ENCODE peak calls at places on chromosomes 5 and 9, in six cellular contexts. One of them, this sample, is unnamed.

GRCh38 chr5:16411741-16412455 is 53.7 kb downstream of the ZNF622 start:
- DNase-seq in A172: peak
- DNase-seq in foreskin fibroblast: peak
- DNase-seq in DMS153: peak
- DNase-seq in activated CD4-positive, alpha-beta T cell treated with anti-CD3 and anti-CD28 coated beads, Interleukin-2, amount 50 U/mL, for 1 hour: no peak
- DNase-seq in NCI-H2171: no peak
- DNase-seq in this sample: no peak

GRCh38 chr9:71916834-71917534 is 5.5 kb downstream of the C9orf85 start:
- DNase-seq in A172: no peak
- DNase-seq in foreskin fibroblast: no peak
- DNase-seq in DMS153: no peak
- DNase-seq in activated CD4-positive, alpha-beta T cell treated with anti-CD3 and anti-CD28 coated beads, Interleukin-2, amount 50 U/mL, for 1 hour: no peak
- DNase-seq in NCI-H2171: no peak
- DNase-seq in this sample: no peak

GRCh38 chr9:31210982-31211570 is 1173.4 kb upstream of the ACO1 start:
- DNase-seq in A172: peak
- DNase-seq in foreskin fibroblast: no peak
- DNase-seq in DMS153: no peak
- DNase-seq in activated CD4-positive, alpha-beta T cell treated with anti-CD3 and anti-CD28 coated beads, Interleukin-2, amount 50 U/mL, for 1 hour: no peak
- DNase-seq in NCI-H2171: no peak
- DNase-seq in this sample: no peak

GRCh38 chr5:150053231-150053626 is 33.1 kb downstream of the CSF1R start:
- DNase-seq in A172: peak
- DNase-seq in foreskin fibroblast: peak
- DNase-seq in DMS153: no peak
- DNase-seq in activated CD4-positive, alpha-beta T cell treated with anti-CD3 and anti-CD28 coated beads, Interleukin-2, amount 50 U/mL, for 1 hour: no peak
- DNase-seq in NCI-H2171: no peak
- DNase-seq in this sample: no peak

GRCh38 chr9:18060304-18060934 is 413.5 kb upstream of the ADAMTSL1 start:
- DNase-seq in A172: no peak
- DNase-seq in foreskin fibroblast: no peak
- DNase-seq in DMS153: no peak
- DNase-seq in activated CD4-positive, alpha-beta T cell treated with anti-CD3 and anti-CD28 coated beads, Interleukin-2, amount 50 U/mL, for 1 hour: no peak
- DNase-seq in NCI-H2171: no peak
- DNase-seq in this sample: no peak

GRCh38 chr5:395156-395920 is 47.6 kb upstream of the EXOC3 start:
- DNase-seq in A172: peak
- DNase-seq in foreskin fibroblast: peak
- DNase-seq in DMS153: no peak
- DNase-seq in activated CD4-positive, alpha-beta T cell treated with anti-CD3 and anti-CD28 coated beads, Interleukin-2, amount 50 U/mL, for 1 hour: no peak
- DNase-seq in NCI-H2171: no peak
- DNase-seq in this sample: no peak

GRCh38 chr5:132781029-132781428 is 4.0 kb upstream of the SEPTIN8 start:
- DNase-seq in A172: no peak
- DNase-seq in foreskin fibroblast: no peak
- DNase-seq in DMS153: no peak
- DNase-seq in activated CD4-positive, alpha-beta T cell treated with anti-CD3 and anti-CD28 coated beads, Interleukin-2, amount 50 U/mL, for 1 hour: no peak
- DNase-seq in NCI-H2171: no peak
- DNase-seq in this sample: no peak

GRCh38 chr5:61802456-61802855 is 470.4 kb downstream of the ZSWIM6 start:
- DNase-seq in A172: no peak
- DNase-seq in foreskin fibroblast: no peak
- DNase-seq in DMS153: no peak
- DNase-seq in activated CD4-positive, alpha-beta T cell treated with anti-CD3 and anti-CD28 coated beads, Interleukin-2, amount 50 U/mL, for 1 hour: no peak
- DNase-seq in NCI-H2171: peak
- DNase-seq in this sample: no peak

GRCh38 chr5:176447538-176447981 is 625 bp upstream of the FAF2 start:
- DNase-seq in A172: no peak
- DNase-seq in foreskin fibroblast: no peak
- DNase-seq in DMS153: no peak
- DNase-seq in activated CD4-positive, alpha-beta T cell treated with anti-CD3 and anti-CD28 coated beads, Interleukin-2, amount 50 U/mL, for 1 hour: no peak
- DNase-seq in NCI-H2171: peak
- DNase-seq in this sample: no peak

GRCh38 chr9:72453797-72454196 is 67.6 kb upstream of the TMC1 start:
- DNase-seq in A172: no peak
- DNase-seq in foreskin fibroblast: no peak
- DNase-seq in DMS153: no peak
- DNase-seq in activated CD4-positive, alpha-beta T cell treated with anti-CD3 and anti-CD28 coated beads, Interleukin-2, amount 50 U/mL, for 1 hour: no peak
- DNase-seq in NCI-H2171: no peak
- DNase-seq in this sample: no peak

GRCh38 chr5:130868186-130868821 is 296.8 kb downstream of the HINT1 start:
- DNase-seq in A172: no peak
- DNase-seq in foreskin fibroblast: no peak
- DNase-seq in DMS153: no peak
- DNase-seq in activated CD4-positive, alpha-beta T cell treated with anti-CD3 and anti-CD28 coated beads, Interleukin-2, amount 50 U/mL, for 1 hour: no peak
- DNase-seq in NCI-H2171: no peak
- DNase-seq in this sample: no peak

GRCh38 chr9:33861917-33862453 is 45.0 kb downstream of the UBE2R2 start:
- DNase-seq in A172: no peak
- DNase-seq in foreskin fibroblast: no peak
- DNase-seq in DMS153: no peak
- DNase-seq in activated CD4-positive, alpha-beta T cell treated with anti-CD3 and anti-CD28 coated beads, Interleukin-2, amount 50 U/mL, for 1 hour: no peak
- DNase-seq in NCI-H2171: no peak
- DNase-seq in this sample: no peak

GRCh38 chr5:43773032-43773830 is 170.3 kb downstream of the NNT start:
- DNase-seq in A172: peak
- DNase-seq in foreskin fibroblast: peak
- DNase-seq in DMS153: no peak
- DNase-seq in activated CD4-positive, alpha-beta T cell treated with anti-CD3 and anti-CD28 coated beads, Interleukin-2, amount 50 U/mL, for 1 hour: no peak
- DNase-seq in NCI-H2171: no peak
- DNase-seq in this sample: no peak

GRCh38 chr9:74949859-74950258 is 2.9 kb downstream of the C9orf40 start:
- DNase-seq in A172: no peak
- DNase-seq in foreskin fibroblast: no peak
- DNase-seq in DMS153: no peak
- DNase-seq in activated CD4-positive, alpha-beta T cell treated with anti-CD3 and anti-CD28 coated beads, Interleukin-2, amount 50 U/mL, for 1 hour: no peak
- DNase-seq in NCI-H2171: no peak
- DNase-seq in this sample: no peak

GRCh38 chr5:142952236-142952635 is 182.1 kb downstream of the ARHGAP26 start:
- DNase-seq in A172: no peak
- DNase-seq in foreskin fibroblast: no peak
- DNase-seq in DMS153: no peak
- DNase-seq in activated CD4-positive, alpha-beta T cell treated with anti-CD3 and anti-CD28 coated beads, Interleukin-2, amount 50 U/mL, for 1 hour: no peak
- DNase-seq in NCI-H2171: no peak
- DNase-seq in this sample: no peak

GRCh38 chr5:62720036-62720441 is 141.4 kb downstream of the LRRC70 start:
- DNase-seq in A172: peak
- DNase-seq in foreskin fibroblast: no peak
- DNase-seq in DMS153: peak
- DNase-seq in activated CD4-positive, alpha-beta T cell treated with anti-CD3 and anti-CD28 coated beads, Interleukin-2, amount 50 U/mL, for 1 hour: no peak
- DNase-seq in NCI-H2171: no peak
- DNase-seq in this sample: no peak

GRCh38 chr5:4348418-4348817 is 752.8 kb downstream of the IRX1 start:
- DNase-seq in A172: no peak
- DNase-seq in foreskin fibroblast: no peak
- DNase-seq in DMS153: no peak
- DNase-seq in activated CD4-positive, alpha-beta T cell treated with anti-CD3 and anti-CD28 coated beads, Interleukin-2, amount 50 U/mL, for 1 hour: no peak
- DNase-seq in NCI-H2171: no peak
- DNase-seq in this sample: no peak

GRCh38 chr9:20564650-20565049 is 57.6 kb downstream of the MLLT3 start:
- DNase-seq in A172: no peak
- DNase-seq in foreskin fibroblast: no peak
- DNase-seq in DMS153: no peak
- DNase-seq in activated CD4-positive, alpha-beta T cell treated with anti-CD3 and anti-CD28 coated beads, Interleukin-2, amount 50 U/mL, for 1 hour: no peak
- DNase-seq in NCI-H2171: no peak
- DNase-seq in this sample: no peak

GRCh38 chr9:111679199-111679598 is 17.8 kb downstream of the GNG10 start:
- DNase-seq in A172: no peak
- DNase-seq in foreskin fibroblast: no peak
- DNase-seq in DMS153: no peak
- DNase-seq in activated CD4-positive, alpha-beta T cell treated with anti-CD3 and anti-CD28 coated beads, Interleukin-2, amount 50 U/mL, for 1 hour: no peak
- DNase-seq in NCI-H2171: no peak
- DNase-seq in this sample: no peak

GRCh38 chr5:368162-369084 is 46.9 kb downstream of the AHRR start:
- DNase-seq in A172: no peak
- DNase-seq in foreskin fibroblast: peak
- DNase-seq in DMS153: no peak
- DNase-seq in activated CD4-positive, alpha-beta T cell treated with anti-CD3 and anti-CD28 coated beads, Interleukin-2, amount 50 U/mL, for 1 hour: no peak
- DNase-seq in NCI-H2171: no peak
- DNase-seq in this sample: no peak

GRCh38 chr5:142322747-142323479 is 1.9 kb downstream of the SPRY4 start:
- DNase-seq in A172: no peak
- DNase-seq in foreskin fibroblast: peak
- DNase-seq in DMS153: no peak
- DNase-seq in activated CD4-positive, alpha-beta T cell treated with anti-CD3 and anti-CD28 coated beads, Interleukin-2, amount 50 U/mL, for 1 hour: no peak
- DNase-seq in NCI-H2171: no peak
- DNase-seq in this sample: no peak

GRCh38 chr5:131709043-131709442 is 74.0 kb upstream of the RAPGEF6 start:
- DNase-seq in A172: no peak
- DNase-seq in foreskin fibroblast: no peak
- DNase-seq in DMS153: no peak
- DNase-seq in activated CD4-positive, alpha-beta T cell treated with anti-CD3 and anti-CD28 coated beads, Interleukin-2, amount 50 U/mL, for 1 hour: no peak
- DNase-seq in NCI-H2171: no peak
- DNase-seq in this sample: no peak

GRCh38 chr9:94692601-94693000 is 33.9 kb upstream of the AOPEP start:
- DNase-seq in A172: no peak
- DNase-seq in foreskin fibroblast: no peak
- DNase-seq in DMS153: no peak
- DNase-seq in activated CD4-positive, alpha-beta T cell treated with anti-CD3 and anti-CD28 coated beads, Interleukin-2, amount 50 U/mL, for 1 hour: no peak
- DNase-seq in NCI-H2171: peak
- DNase-seq in this sample: peak

GRCh38 chr9:7186175-7186574 is 428.4 kb downstream of the KDM4C start:
- DNase-seq in A172: no peak
- DNase-seq in foreskin fibroblast: peak
- DNase-seq in DMS153: no peak
- DNase-seq in activated CD4-positive, alpha-beta T cell treated with anti-CD3 and anti-CD28 coated beads, Interleukin-2, amount 50 U/mL, for 1 hour: no peak
- DNase-seq in NCI-H2171: no peak
- DNase-seq in this sample: no peak

This sample was measured in NCI-H1694 treated with DMSO at 0.1 percent for 48 hours.